ENCODE peak calls at places on chromosomes 3 and 15, in five cellular contexts. A is head of caudate nucleus, T is H4, R is NCI-H774, Z is activated T-helper 1 cell treated with Interleukin-2 at 50 U/mL for 16 hours. P is an unnamed sample.

GRCh38 chr15:33098082-33099058 is 96.1 kb downstream of the FMN1 start:
- DNase-seq in A (no peak), T (peak), R (no peak), Z (no peak), P (no peak)

GRCh38 chr3:49461443-49462171 is 8.5 kb upstream of the DAG1 start:
- DNase-seq in A (no peak), T (no peak), R (no peak), Z (no peak), P (no peak)

GRCh38 chr3:41489205-41489604 is 289.9 kb downstream of the CTNNB1 start:
- DNase-seq in A (no peak), T (no peak), R (no peak), Z (no peak), P (no peak)

GRCh38 chr3:150464684-150465083 is 56.6 kb downstream of the TSC22D2 start:
- DNase-seq in A (no peak), T (no peak), R (no peak), Z (no peak), P (no peak)

GRCh38 chr3:9976736-9977709 is 9.6 kb downstream of the EMC3 start:
- DNase-seq in A (peak), T (peak), R (peak), Z (no peak), P (peak)

GRCh38 chr3:58531956-58532355 is 5.0 kb downstream of the ACOX2 start:
- DNase-seq in A (no peak), T (no peak), R (no peak), Z (no peak), P (no peak)

GRCh38 chr15:81400640-81401236 is 26.7 kb upstream of the TMC3 start:
- DNase-seq in A (no peak), T (peak), R (peak), Z (no peak), P (peak)

GRCh38 chr15:67550522-67550921 is 8.0 kb downstream of the MAP2K5 start:
- DNase-seq in A (no peak), T (peak), R (no peak), Z (no peak), P (no peak)

GRCh38 chr3:9736831-9737230 is 5.3 kb downstream of the BRPF1 start:
- DNase-seq in A (peak), T (no peak), R (no peak), Z (no peak), P (peak)

GRCh38 chr3:171770689-171771620 is 39.3 kb downstream of the PLD1 start:
- DNase-seq in A (no peak), T (peak), R (peak), Z (no peak), P (no peak)

GRCh38 chr3:179948740-179949139 is 88.0 kb downstream of the PEX5L start:
- DNase-seq in A (no peak), T (no peak), R (no peak), Z (no peak), P (no peak)

GRCh38 chr3:153768559-153769469 is 352.4 kb upstream of the ARHGEF26 start:
- DNase-seq in A (peak), T (peak), R (peak), Z (peak), P (peak)

GRCh38 chr3:18121020-18121419 is 304.1 kb downstream of the SATB1 start:
- DNase-seq in A (no peak), T (no peak), R (no peak), Z (no peak), P (no peak)

GRCh38 chr15:51969728-51970127 is 1.9 kb downstream of the LEO1 start:
- DNase-seq in A (no peak), T (no peak), R (no peak), Z (no peak), P (no peak)

GRCh38 chr15:81235781-81236507 is 39.3 kb downstream of the IL16 start:
- DNase-seq in A (no peak), T (peak), R (no peak), Z (no peak), P (no peak)

GRCh38 chr3:8387591-8387990 is 114.0 kb upstream of the LMCD1 start:
- DNase-seq in A (no peak), T (no peak), R (no peak), Z (no peak), P (no peak)

GRCh38 chr3:126149256-126149902 is 31.0 kb downstream of the ALDH1L1 start:
- DNase-seq in A (no peak), T (no peak), R (no peak), Z (no peak), P (no peak)

GRCh38 chr15:90902996-90903732 is at the start of gene MAN2A2:
- DNase-seq in A (peak), T (no peak), R (peak), Z (peak), P (peak)

GRCh38 chr15:57861039-57861638 is 154.6 kb downstream of the POLR2M start:
- DNase-seq in A (peak), T (peak), R (peak), Z (no peak), P (peak)

GRCh38 chr15:41556657-41557056 is 2.4 kb upstream of the TYRO3 start:
- DNase-seq in A (no peak), T (no peak), R (no peak), Z (no peak), P (no peak)

GRCh38 chr3:71629289-71630252 is 46.0 kb upstream of the FOXP1 start:
- DNase-seq in A (no peak), T (no peak), R (no peak), Z (no peak), P (no peak)

GRCh38 chr3:100615684-100616083 is 6.3 kb downstream of the ADGRG7 start:
- DNase-seq in A (no peak), T (no peak), R (no peak), Z (no peak), P (no peak)

GRCh38 chr15:69172854-69173253 is 12.4 kb downstream of the GLCE start:
- DNase-seq in A (no peak), T (no peak), R (no peak), Z (no peak), P (no peak)

GRCh38 chr3:161412117-161412516 is 40.8 kb upstream of the SPTSSB start:
- DNase-seq in A (no peak), T (no peak), R (no peak), Z (no peak), P (no peak)

GRCh38 chr15:81360491-81360890 is 13.5 kb downstream of the TMC3 start:
- DNase-seq in A (no peak), T (no peak), R (no peak), Z (no peak), P (no peak)

GRCh38 chr3:14208977-14209394 is 30.4 kb downstream of the LSM3 start:
- DNase-seq in A (no peak), T (no peak), R (no peak), Z (no peak), P (no peak)

GRCh38 chr15:89450076-89451006 is 46.0 kb downstream of the RHCG start:
- DNase-seq in A (no peak), T (no peak), R (no peak), Z (no peak), P (no peak)

P was measured in putamen.